ENCODE peak calls at places on chromosomes 16 and 17, in four cellular contexts. I, U, Z and S are unnamed samples. For H3K4me1, the result is how much of the 10 kb centered on the place peaks cover.

GRCh38 chr16:72927199-72928088 is 120.5 kb downstream of the ZFHX3 start:
- DNase-seq in I (no peak), U (no peak), Z (no peak), S (no peak)

GRCh38 chr16:31301708-31302400 is 42.1 kb downstream of the ITGAM start:
- DNase-seq in I (no peak), U (no peak), Z (no peak), S (no peak)

GRCh38 chr17:57404073-57404472 is 147.8 kb downstream of the MSI2 start:
- DNase-seq in I (no peak), U (no peak), Z (no peak), S (no peak)

GRCh38 chr16:85935957-85936760 is 37.2 kb downstream of the IRF8 start:
- DNase-seq in I (no peak), U (no peak), Z (no peak), S (no peak)

GRCh38 chr17:1455291-1455747 is 713 bp downstream of the CRK start:
- DNase-seq in I (peak), U (peak), Z (peak), S (peak)

GRCh38 chr16:29729116-29729521 is 16.7 kb downstream of the C16orf54 start:
- DNase-seq in I (peak), U (no peak), Z (no peak), S (no peak)

GRCh38 chr17:50468120-50469004 is at the start of gene CHAD:
- DNase-seq in I (no peak), U (peak), Z (no peak), S (no peak)

GRCh38 chr17:79391808-79392233 is 219.0 kb downstream of the RBFOX3 start:
- DNase-seq in I (peak), U (peak), Z (peak), S (peak)

GRCh38 chr17:65956814-65957213 is 235.1 kb downstream of the CEP112 start:
- DNase-seq in I (no peak), U (no peak), Z (no peak), S (no peak)

GRCh38 chr16:6096931-6097665 is 999.5 kb upstream of the EEF2KMT start:
- DNase-seq in I (no peak), U (no peak), Z (no peak), S (no peak)

GRCh38 chr16:27220120-27220519 is 16.8 kb downstream of the KDM8 start:
- DNase-seq in I (peak), U (no peak), Z (no peak), S (no peak)

GRCh38 chr17:46139365-46140210 is 53.6 kb downstream of the KANSL1 start:
- DNase-seq in I (no peak), U (no peak), Z (no peak), S (no peak)

GRCh38 chr16:81797443-81797842 is 18.4 kb downstream of the PLCG2 start:
- DNase-seq in I (no peak), U (no peak), Z (no peak), S (no peak)

GRCh38 chr16:10744370-10745030 is 858 bp downstream of the NUBP1 start:
- DNase-seq in I (peak), U (no peak), Z (no peak), S (peak)

GRCh38 chr17:55898195-55898594 is 147.3 kb downstream of the PCTP start:
- DNase-seq in I (no peak), U (no peak), Z (no peak), S (no peak)

GRCh38 chr16:30656974-30657865 is 1.0 kb upstream of the FBRS start:
- DNase-seq in I (no peak), U (no peak), Z (no peak), S (peak)

GRCh38 chr16:54402270-54402669 is 115.7 kb upstream of the IRX3 start:
- DNase-seq in I (no peak), U (no peak), Z (no peak), S (no peak)

GRCh38 chr16:18950469-18951185 is 24.4 kb upstream of the SMG1 start:
- DNase-seq in I (no peak), U (no peak), Z (no peak), S (no peak)

GRCh38 chr17:40538019-40538935 is 27.0 kb downstream of the CCR7 start:
- DNase-seq in I (peak), U (no peak), Z (no peak), S (peak)

GRCh38 chr17:36992701-36993100 is 43.9 kb downstream of the AATF start:
- DNase-seq in I (no peak), U (no peak), Z (no peak), S (no peak)

GRCh38 chr16:70437582-70438324 is 1.1 kb downstream of the ST3GAL2 start:
- DNase-seq in I (no peak), U (no peak), Z (no peak), S (peak)

GRCh38 chr17:50265212-50265611 is 9.1 kb upstream of the TMEM92 start:
- DNase-seq in I (peak), U (no peak), Z (no peak), S (no peak)

GRCh38 chr17:21272250-21272649 is 12.3 kb upstream of the MAP2K3 start:
- DNase-seq in I (no peak), U (no peak), Z (no peak), S (no peak)
- H3K4me1 ChIP-seq in I (under half), U (under half), Z (under half), S (under half)

DNA sequence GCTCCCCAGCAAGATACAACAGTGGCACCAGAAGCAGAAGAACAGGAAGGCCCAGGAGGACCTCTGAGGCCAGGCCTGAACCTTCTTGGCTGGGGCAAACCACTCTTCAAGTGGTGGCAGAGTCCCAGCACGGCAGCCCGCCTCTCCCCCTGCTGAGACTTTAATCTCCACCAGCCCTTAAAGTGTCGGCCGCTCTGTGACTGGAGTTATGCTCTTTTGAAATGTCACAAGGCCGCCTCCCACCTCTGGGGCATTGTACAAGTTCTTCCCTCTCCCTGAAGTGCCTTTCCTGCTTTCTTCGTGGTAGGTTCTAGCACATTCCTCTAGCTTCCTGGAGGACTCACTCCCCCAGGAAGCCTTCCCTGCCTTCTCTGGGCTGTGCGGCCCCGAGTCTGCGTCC is 11.9 kb downstream of the CES3 start:
- DNase-seq in I (no peak), U (no peak), Z (no peak), S (peak)
- H3K4me1 ChIP-seq in I (under half), U (under half), Z (under half), S (under half)

DNA sequence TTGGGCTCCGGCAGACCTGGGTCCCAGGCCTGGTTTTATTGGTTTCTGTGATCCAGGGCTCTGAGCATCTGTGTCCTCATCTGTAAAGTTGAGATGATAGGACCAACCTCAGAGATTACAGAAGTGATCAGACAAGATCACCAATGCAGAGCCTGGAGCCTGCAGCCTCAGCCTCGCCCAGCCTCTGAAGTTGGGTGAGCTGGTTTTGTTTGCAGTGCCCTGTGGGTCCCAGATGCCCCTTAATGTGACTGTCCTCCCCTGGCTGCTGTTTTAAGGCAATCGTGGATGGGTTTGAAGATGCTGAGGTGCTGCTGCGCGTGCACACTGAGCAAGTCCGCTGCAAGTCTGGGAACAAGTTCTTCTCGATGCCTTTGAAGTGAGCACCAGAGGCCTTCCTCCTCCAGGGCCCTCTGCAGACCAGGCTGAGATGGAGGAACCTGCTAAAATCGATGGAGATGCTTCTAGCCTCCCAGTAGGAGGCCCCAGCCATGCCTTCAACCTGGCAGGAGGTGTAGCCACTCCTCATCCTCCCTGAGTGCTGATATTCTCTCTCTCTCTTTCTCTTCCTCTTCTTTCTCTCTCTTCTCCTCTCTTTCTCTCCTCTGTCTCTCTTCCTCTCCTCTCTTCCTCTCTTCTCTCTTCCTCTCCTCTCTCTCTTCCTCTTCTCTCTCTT is 5.6 kb upstream of the MMP15 start:
- DNase-seq in I (no peak), U (no peak), Z (no peak), S (no peak)
- H3K4me1 ChIP-seq in I (under half), U (under half), Z (under half), S (under half)

DNA sequence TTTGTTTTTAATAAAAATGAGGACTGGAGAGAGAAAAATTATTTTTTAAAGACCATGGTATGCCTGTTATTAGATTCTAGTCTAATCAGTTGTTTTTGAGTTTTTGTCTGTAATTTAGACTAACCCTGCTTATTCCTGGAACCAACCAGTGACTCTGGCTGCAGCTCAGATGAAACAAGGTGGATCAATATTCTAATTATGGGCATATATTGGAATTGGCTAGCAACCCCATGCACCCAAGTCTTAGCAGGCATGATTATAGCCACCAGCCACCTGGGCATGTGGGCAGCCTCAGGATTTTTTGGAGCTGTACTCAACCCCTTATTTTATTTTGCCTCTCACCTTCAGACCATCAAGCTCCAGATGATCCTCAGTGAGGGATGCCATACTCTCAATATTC is 21.6 kb upstream of the SLC6A2 start:
- DNase-seq in I (no peak), U (no peak), Z (no peak), S (no peak)
- H3K4me1 ChIP-seq in I (under half), U (under half), Z (under half), S (under half)

GRCh38 chr17:59373879-59374495 is 42.5 kb downstream of the YPEL2 start:
- DNase-seq in I (no peak), U (no peak), Z (no peak), S (no peak)
- H3K4me1 ChIP-seq in I (under half), U (under half), Z (half or more), S (half or more)

GRCh38 chr16:89407925-89408300 is 82.4 kb downstream of the ANKRD11 start:
- DNase-seq in I (peak), U (no peak), Z (no peak), S (no peak)
- H3K4me1 ChIP-seq in I (under half), U (under half), Z (half or more), S (half or more)

GRCh38 chr17:74604200-74604599 is 12.1 kb upstream of the CD300LD start:
- DNase-seq in I (no peak), U (no peak), Z (no peak), S (peak)

GRCh38 chr17:74601944-74602572 is 10.0 kb upstream of the CD300LD start:
- DNase-seq in I (no peak), U (peak), Z (no peak), S (peak)

GRCh38 chr17:74604748-74605147 is 12.7 kb upstream of the CD300LD start:
- DNase-seq in I (no peak), U (no peak), Z (no peak), S (no peak)

GRCh38 chr17:74603746-74604145 is 11.7 kb upstream of the CD300LD start:
- DNase-seq in I (no peak), U (no peak), Z (no peak), S (no peak)

GRCh38 chr17:74603032-74603635 is 11.1 kb upstream of the CD300LD start:
- DNase-seq in I (no peak), U (no peak), Z (no peak), S (no peak)
- H3K4me1 ChIP-seq in I (under half), U (under half), Z (under half), S (under half)

GRCh38 chr17:72471296-72471695 is 350.5 kb downstream of the SOX9 start:
- DNase-seq in I (no peak), U (no peak), Z (no peak), S (no peak)
- H3K4me1 ChIP-seq in I (under half), U (under half), Z (under half), S (half or more)

GRCh38 chr16:49848530-49848929 is 7.4 kb downstream of the ZNF423 start:
- DNase-seq in I (no peak), U (no peak), Z (no peak), S (no peak)
- H3K4me1 ChIP-seq in I (under half), U (under half), Z (under half), S (under half)